ENCODE peak calls at places on chromosomes 2 and 18, in eight cellular contexts. T is EH; W is activated gamma-delta T cell treated with anti-CD3 and anti-CD28 coated beads, Interleukin-2, amount 50 U/mL, for 16 hours; B is occipital lobe; N is NCI-H1105 treated with DMSO at 0.1 percent for 48 hours; X is psoas muscle; V is astrocyte; I is WTC11. R is an unnamed sample.

GRCh38 chr2:41283079-41283765 is 764.6 kb upstream of the PKDCC start:
- DNase-seq in N (no peak), T (peak; percentile 8), V (peak; percentile 34), W (no peak), X (no peak), I (no peak), B (no peak), R (no peak)

GRCh38 chr2:225599856-225600255 is 200.3 kb downstream of the NYAP2 start:
- DNase-seq in V (peak; percentile 49), T (no peak), I (no peak), X (no peak), W (no peak), N (no peak), B (no peak), R (no peak)

GRCh38 chr18:5295231-5295920 is at the start of gene ZBTB14:
- DNase-seq in N (peak; percentile 35), V (peak; percentile 19), W (peak; percentile 47), B (no peak), I (peak; percentile 48), T (no peak), X (peak; percentile 81), R (peak; percentile 70)

GRCh38 chr2:76984359-76984758 is 537.8 kb downstream of the LRRTM4 start:
- DNase-seq in T (no peak), I (no peak), X (no peak), W (no peak), V (no peak), B (no peak), N (no peak), R (no peak)

GRCh38 chr2:154457291-154457690 is 241.2 kb upstream of the KCNJ3 start:
- DNase-seq in I (no peak), W (no peak), B (peak; percentile 1), V (peak; percentile 1), N (no peak), X (no peak), T (no peak), R (no peak)

GRCh38 chr2:100397117-100397860 is 20.2 kb downstream of the CHST10 start:
- DNase-seq in N (no peak), V (peak; percentile 9), X (no peak), W (no peak), T (no peak), I (no peak), B (no peak), R (no peak)

GRCh38 chr2:235223011-235223410 is 270.8 kb upstream of the AGAP1 start:
- DNase-seq in T (peak; percentile 63), V (no peak), B (no peak), I (no peak), W (no peak), N (no peak), X (no peak), R (no peak)

GRCh38 chr18:49368876-49369440 is 91.5 kb downstream of the DYM start:
- DNase-seq in W (no peak), I (peak; percentile 29), T (no peak), V (no peak), N (peak; percentile 37), X (peak; percentile 60), B (no peak), R (no peak)

GRCh38 chr2:222878877-222879601 is 18.2 kb downstream of the ACSL3 start:
- DNase-seq in I (no peak), T (peak; percentile 87), X (no peak), W (no peak), B (no peak), V (peak; percentile 65), N (no peak), R (no peak)

GRCh38 chr2:120298173-120298835 is 45.7 kb downstream of the RALB start:
- DNase-seq in X (no peak), W (no peak), I (no peak), T (peak; percentile 64), V (peak; percentile 79), N (no peak), B (no peak), R (no peak)

GRCh38 chr18:46250084-46250811 is 146.1 kb downstream of the HAUS1 start:
- DNase-seq in B (no peak), N (no peak), V (peak; percentile 90), I (no peak), T (peak; percentile 93), W (peak; percentile 33), X (no peak), R (peak; percentile 65)

GRCh38 chr2:113337809-113338208 is 59.1 kb upstream of the PAX8 start:
- DNase-seq in N (no peak), V (no peak), B (no peak), I (no peak), W (no peak), T (no peak), X (peak; percentile 81), R (no peak)

GRCh38 chr2:13046557-13047165 is 329.9 kb downstream of the TRIB2 start:
- DNase-seq in V (no peak), I (no peak), B (no peak), T (peak; percentile 10), N (peak; percentile 5), W (no peak), X (no peak), R (no peak)

GRCh38 chr2:7118606-7119503 is 201.6 kb downstream of the RNF144A start:
- DNase-seq in N (peak; percentile 31), I (peak; percentile 45), V (no peak), W (no peak), B (peak; percentile 38), X (peak; percentile 55), T (peak; percentile 16), R (no peak)

GRCh38 chr2:223001831-223002230 is 50.2 kb upstream of the KCNE4 start:
- DNase-seq in N (no peak), T (peak; percentile 82), V (peak; percentile 77), W (no peak), X (no peak), B (no peak), I (no peak), R (no peak)

GRCh38 chr2:17303496-17303895 is 214.7 kb downstream of the RAD51AP2 start:
- DNase-seq in N (no peak), T (no peak), X (no peak), V (no peak), I (no peak), B (no peak), W (no peak), R (no peak)

GRCh38 chr2:24969784-24970183 is 2.0 kb downstream of the DNAJC27 start:
- DNase-seq in T (no peak), B (no peak), V (no peak), X (no peak), I (no peak), W (no peak), N (no peak), R (no peak)

GRCh38 chr2:112087346-112088020 is 32.4 kb downstream of the TMEM87B start:
- DNase-seq in N (no peak), I (no peak), T (no peak), X (no peak), W (no peak), B (no peak), V (no peak), R (no peak)

GRCh38 chr2:6865346-6866238 is at the start of gene CMPK2:
- DNase-seq in I (peak; percentile 36), N (peak; percentile 49), V (peak; percentile 31), T (peak; percentile 50), W (peak; percentile 64), B (peak; percentile 46), X (peak; percentile 80), R (peak; percentile 94)

GRCh38 chr2:236646441-236646840 is 76.8 kb downstream of the ACKR3 start:
- DNase-seq in W (no peak), V (no peak), T (no peak), B (no peak), X (no peak), N (no peak), I (no peak), R (no peak)

GRCh38 chr2:22153974-22154373 is 1030.2 kb downstream of the TDRD15 start:
- DNase-seq in B (no peak), I (no peak), V (no peak), N (peak; percentile 75), X (no peak), W (no peak), T (no peak), R (no peak)

GRCh38 chr2:176188218-176188968 is at the start of gene HOXD1:
- DNase-seq in B (no peak), V (peak; percentile 26), I (peak; percentile 70), T (peak; percentile 7), N (no peak), X (no peak), W (no peak), R (no peak)

GRCh38 chr18:48330016-48330991 is 78.9 kb downstream of the ZBTB7C start:
- DNase-seq in N (peak; percentile 37), X (no peak), I (no peak), B (no peak), T (peak; percentile 89), V (peak; percentile 91), W (no peak), R (no peak)

GRCh38 chr2:176130153-176130916 is 830 bp downstream of the HOXD8 start:
- DNase-seq in I (peak; percentile 56), V (no peak), X (peak; percentile 77), B (no peak), T (peak; percentile 43), N (no peak), W (no peak), R (no peak)

GRCh38 chr2:157592983-157593382 is 35.7 kb downstream of the ACVR1C start:
- DNase-seq in N (peak; percentile 11), V (no peak), W (no peak), T (peak; percentile 21), I (no peak), X (no peak), B (no peak), R (no peak)

GRCh38 chr2:10240161-10240681 is 62.5 kb upstream of the HPCAL1 start:
- DNase-seq in T (no peak), X (peak; percentile 19), N (no peak), V (no peak), W (no peak), B (no peak), I (peak; percentile 6), R (no peak)

GRCh38 chr2:26333286-26333685 is 12.7 kb upstream of the SELENOI start:
- DNase-seq in T (no peak), W (no peak), X (no peak), V (no peak), B (no peak), N (no peak), I (no peak), R (no peak)

GRCh38 chr2:156110890-156111289 is 221.6 kb downstream of the NR4A2 start:
- DNase-seq in X (no peak), T (no peak), I (peak; percentile 68), N (no peak), W (no peak), B (no peak), V (no peak), R (no peak)

GRCh38 chr2:195312662-195313061 is 344.4 kb upstream of the SLC39A10 start:
- DNase-seq in T (peak; percentile 25), B (no peak), V (no peak), I (no peak), X (no peak), W (no peak), N (no peak), R (no peak)

GRCh38 chr2:26692814-26693286 is 328 bp downstream of the KCNK3 start:
- DNase-seq in T (peak; percentile 51), I (peak; percentile 63), W (no peak), V (peak; percentile 50), X (no peak), N (peak; percentile 65), B (peak; percentile 27), R (no peak)